ENCODE peak calls at places on chromosome 16, in six cellular contexts. One of them, this sample, is unnamed.

GRCh38 chr16:64925166-64925565 is 196.7 kb downstream of the CDH11 start:
- DNase-seq in PC-3: no peak
- DNase-seq in hepatocyte: no peak
- DNase-seq in BJ: no peak
- DNase-seq in Caco-2: no peak
- DNase-seq in psoas muscle: no peak
- DNase-seq in this sample: no peak

GRCh38 chr16:2253293-2253692 is 1.9 kb upstream of the ECI1 start:
- DNase-seq in PC-3: no peak
- DNase-seq in hepatocyte: no peak
- DNase-seq in BJ: no peak
- DNase-seq in psoas muscle: peak; percentile 46
- DNase-seq in Caco-2: no peak
- DNase-seq in this sample: no peak

GRCh38 chr16:71778780-71779179 is 29.9 kb downstream of the AP1G1 start:
- DNase-seq in Caco-2: no peak
- DNase-seq in PC-3: no peak
- DNase-seq in psoas muscle: no peak
- DNase-seq in BJ: no peak
- DNase-seq in hepatocyte: no peak
- DNase-seq in this sample: no peak

GRCh38 chr16:50263940-50264929 is 2.1 kb upstream of the ADCY7 start:
- DNase-seq in Caco-2: peak; percentile 8
- DNase-seq in BJ: no peak
- DNase-seq in psoas muscle: no peak
- DNase-seq in PC-3: peak; percentile 63
- DNase-seq in hepatocyte: peak; percentile 4
- DNase-seq in this sample: no peak

GRCh38 chr16:10500582-10500981 is 79.8 kb downstream of the EMP2 start:
- DNase-seq in hepatocyte: no peak
- DNase-seq in PC-3: no peak
- DNase-seq in psoas muscle: no peak
- DNase-seq in Caco-2: no peak
- DNase-seq in BJ: no peak
- DNase-seq in this sample: no peak

GRCh38 chr16:48386559-48387312 is 1.5 kb upstream of the SIAH1 start:
- DNase-seq in BJ: no peak
- DNase-seq in Caco-2: no peak
- DNase-seq in psoas muscle: peak; percentile 56
- DNase-seq in PC-3: no peak
- DNase-seq in hepatocyte: no peak
- DNase-seq in this sample: no peak

GRCh38 chr16:2428051-2428786 is 1.0 kb upstream of the CCNF start:
- DNase-seq in psoas muscle: no peak
- DNase-seq in Caco-2: peak; percentile 75
- DNase-seq in hepatocyte: peak; percentile 72
- DNase-seq in BJ: no peak
- DNase-seq in PC-3: peak; percentile 22
- DNase-seq in this sample: no peak

GRCh38 chr16:87806608-87807546 is 41.1 kb upstream of the KLHDC4 start:
- DNase-seq in hepatocyte: peak; percentile 86
- DNase-seq in psoas muscle: no peak
- DNase-seq in PC-3: peak; percentile 68
- DNase-seq in BJ: peak; percentile 70
- DNase-seq in Caco-2: peak; percentile 78
- DNase-seq in this sample: no peak

GRCh38 chr16:53482123-53482522 is 20.9 kb downstream of the AKTIP start:
- DNase-seq in BJ: no peak
- DNase-seq in hepatocyte: no peak
- DNase-seq in Caco-2: no peak
- DNase-seq in PC-3: no peak
- DNase-seq in psoas muscle: no peak
- DNase-seq in this sample: no peak

GRCh38 chr16:27579086-27579980 is 29.4 kb downstream of the KATNIP start:
- DNase-seq in BJ: no peak
- DNase-seq in psoas muscle: no peak
- DNase-seq in hepatocyte: no peak
- DNase-seq in PC-3: no peak
- DNase-seq in Caco-2: no peak
- DNase-seq in this sample: no peak

GRCh38 chr16:85676466-85676865 is 12.3 kb downstream of the GINS2 start:
- DNase-seq in psoas muscle: no peak
- DNase-seq in BJ: no peak
- DNase-seq in Caco-2: no peak
- DNase-seq in hepatocyte: no peak
- DNase-seq in PC-3: no peak
- DNase-seq in this sample: no peak

GRCh38 chr16:3509470-3509928 is 8.7 kb downstream of the CLUAP1 start:
- DNase-seq in Caco-2: no peak
- DNase-seq in BJ: no peak
- DNase-seq in psoas muscle: no peak
- DNase-seq in hepatocyte: no peak
- DNase-seq in PC-3: peak; percentile 72
- DNase-seq in this sample: no peak

GRCh38 chr16:17510532-17510931 is 39.8 kb upstream of the XYLT1 start:
- DNase-seq in BJ: no peak
- DNase-seq in Caco-2: no peak
- DNase-seq in hepatocyte: no peak
- DNase-seq in PC-3: no peak
- DNase-seq in psoas muscle: no peak
- DNase-seq in this sample: no peak

GRCh38 chr16:68130520-68130919 is 45.4 kb downstream of the NFATC3 start:
- DNase-seq in Caco-2: no peak
- DNase-seq in psoas muscle: no peak
- DNase-seq in BJ: no peak
- DNase-seq in PC-3: no peak
- DNase-seq in hepatocyte: no peak
- DNase-seq in this sample: no peak

GRCh38 chr16:10333321-10334032 is 52.4 kb upstream of the ATF7IP2 start:
- DNase-seq in BJ: no peak
- DNase-seq in hepatocyte: no peak
- DNase-seq in PC-3: no peak
- DNase-seq in Caco-2: no peak
- DNase-seq in psoas muscle: no peak
- DNase-seq in this sample: no peak

GRCh38 chr16:46774743-46775177 is 26.6 kb upstream of the MYLK3 start:
- DNase-seq in Caco-2: no peak
- DNase-seq in BJ: no peak
- DNase-seq in PC-3: no peak
- DNase-seq in hepatocyte: no peak
- DNase-seq in psoas muscle: no peak
- DNase-seq in this sample: no peak

GRCh38 chr16:8921626-8921984 is 39.5 kb downstream of the LITAFD start:
- DNase-seq in hepatocyte: no peak
- DNase-seq in PC-3: no peak
- DNase-seq in psoas muscle: no peak
- DNase-seq in BJ: no peak
- DNase-seq in Caco-2: no peak
- DNase-seq in this sample: no peak

GRCh38 chr16:28324235-28324886 is 32.0 kb downstream of the SBK1 start:
- DNase-seq in Caco-2: peak; percentile 31
- DNase-seq in psoas muscle: no peak
- DNase-seq in PC-3: peak; percentile 76
- DNase-seq in BJ: no peak
- DNase-seq in hepatocyte: peak; percentile 53
- DNase-seq in this sample: no peak

GRCh38 chr16:12646490-12647274 is 157.0 kb downstream of the CPPED1 start:
- DNase-seq in psoas muscle: no peak
- DNase-seq in PC-3: no peak
- DNase-seq in BJ: peak; percentile 11
- DNase-seq in Caco-2: no peak
- DNase-seq in hepatocyte: no peak
- DNase-seq in this sample: no peak

GRCh38 chr16:23898682-23899430 is 63.1 kb downstream of the PRKCB start:
- DNase-seq in Caco-2: no peak
- DNase-seq in BJ: no peak
- DNase-seq in PC-3: no peak
- DNase-seq in psoas muscle: no peak
- DNase-seq in hepatocyte: no peak
- DNase-seq in this sample: no peak

GRCh38 chr16:69307856-69308255 is 3.3 kb upstream of the VPS4A start:
- DNase-seq in hepatocyte: no peak
- DNase-seq in PC-3: no peak
- DNase-seq in psoas muscle: no peak
- DNase-seq in Caco-2: no peak
- DNase-seq in BJ: no peak
- DNase-seq in this sample: no peak

GRCh38 chr16:58970775-58971174 is 236.7 kb upstream of the GOT2 start:
- DNase-seq in psoas muscle: no peak
- DNase-seq in BJ: peak; percentile 23
- DNase-seq in hepatocyte: no peak
- DNase-seq in PC-3: no peak
- DNase-seq in Caco-2: no peak
- DNase-seq in this sample: no peak

GRCh38 chr16:79042141-79042540 is 558.4 kb downstream of the MAF start:
- DNase-seq in BJ: no peak
- DNase-seq in hepatocyte: no peak
- DNase-seq in Caco-2: no peak
- DNase-seq in PC-3: no peak
- DNase-seq in psoas muscle: no peak
- DNase-seq in this sample: no peak

GRCh38 chr16:30896203-30896889 is at the start of gene CTF1:
- DNase-seq in psoas muscle: peak; percentile 88
- DNase-seq in hepatocyte: peak; percentile 91
- DNase-seq in Caco-2: peak; percentile 88
- DNase-seq in PC-3: peak; percentile 53
- DNase-seq in BJ: peak; percentile 65
- DNase-seq in this sample: peak; percentile 84

GRCh38 chr16:86049641-86050040 is 150.7 kb downstream of the IRF8 start:
- DNase-seq in BJ: no peak
- DNase-seq in Caco-2: peak; percentile 17
- DNase-seq in PC-3: no peak
- DNase-seq in hepatocyte: no peak
- DNase-seq in psoas muscle: no peak
- DNase-seq in this sample: no peak

GRCh38 chr16:425082-425718 is at the start of gene RAB11FIP3:
- DNase-seq in hepatocyte: peak; percentile 87
- DNase-seq in psoas muscle: peak; percentile 90
- DNase-seq in Caco-2: peak; percentile 72
- DNase-seq in PC-3: peak; percentile 61
- DNase-seq in BJ: no peak
- DNase-seq in this sample: peak; percentile 86
- TF ChIP-seq CTCF in hepatocyte: peak; percentile 44
- TF ChIP-seq CTCF in psoas muscle: peak; percentile 26
- TF ChIP-seq CTCF in Caco-2: peak; percentile 56
- TF ChIP-seq CTCF in PC-3: peak; percentile 29
- TF ChIP-seq CTCF in BJ: peak; percentile 35
- TF ChIP-seq CTCF in this sample: peak; percentile 46

GRCh38 chr16:62194828-62195227 is 158.6 kb upstream of the CDH8 start:
- DNase-seq in hepatocyte: no peak
- DNase-seq in Caco-2: no peak
- DNase-seq in BJ: no peak
- DNase-seq in PC-3: peak; percentile 9
- DNase-seq in psoas muscle: no peak
- DNase-seq in this sample: no peak

DNA sequence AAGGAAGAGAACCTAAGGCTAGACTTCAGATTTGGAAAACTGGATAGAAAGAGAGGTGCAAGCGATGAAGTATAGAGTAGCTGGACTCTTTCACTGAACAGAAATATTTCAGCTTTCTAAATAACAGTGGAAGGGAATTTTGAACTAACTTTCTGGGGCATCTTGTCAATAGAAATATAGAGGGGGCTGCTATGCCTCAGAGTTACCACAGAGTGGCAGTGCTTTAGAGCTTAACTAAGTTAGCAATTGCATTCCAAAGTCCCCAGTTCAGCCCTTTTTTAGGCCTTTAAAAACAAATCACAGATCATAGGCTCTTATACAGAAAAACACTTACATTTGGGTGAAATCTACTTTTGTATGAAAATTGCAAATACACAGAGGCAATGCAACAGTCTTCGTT is 154.2 kb upstream of the CDH8 start:
- DNase-seq in BJ: no peak
- DNase-seq in PC-3: peak; percentile 33
- DNase-seq in psoas muscle: no peak
- DNase-seq in Caco-2: no peak
- DNase-seq in hepatocyte: peak; percentile 69
- DNase-seq in this sample: no peak
- TF ChIP-seq CTCF in BJ: peak; percentile 5
- TF ChIP-seq CTCF in PC-3: peak; percentile 54
- TF ChIP-seq CTCF in psoas muscle: no peak
- TF ChIP-seq CTCF in Caco-2: peak; percentile 74
- TF ChIP-seq CTCF in hepatocyte: peak; percentile 81
- TF ChIP-seq CTCF in this sample: peak; percentile 90

DNA sequence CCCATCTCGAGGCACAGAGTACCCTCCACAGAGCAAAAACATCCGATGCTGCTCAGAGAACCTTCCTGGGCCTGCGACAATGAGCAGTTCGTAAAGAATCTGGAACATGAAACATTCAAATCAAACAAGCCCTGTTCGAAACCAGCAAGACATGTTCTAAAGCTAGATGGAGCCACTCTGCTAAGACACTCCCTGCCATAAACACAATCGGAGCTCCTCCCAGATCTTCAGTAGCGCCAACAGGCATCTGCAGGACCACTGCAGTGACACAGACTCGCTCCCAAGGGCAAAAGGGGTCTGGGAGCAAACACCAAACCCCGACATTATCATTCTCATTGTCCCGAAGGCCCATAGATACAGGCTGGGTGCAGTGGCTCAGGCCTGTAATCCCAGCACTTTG is 108.7 kb downstream of the ZFHX3 start:
- DNase-seq in Caco-2: no peak
- DNase-seq in hepatocyte: peak; percentile 46
- DNase-seq in PC-3: peak; percentile 56
- DNase-seq in BJ: no peak
- DNase-seq in psoas muscle: no peak
- DNase-seq in this sample: no peak
- TF ChIP-seq CTCF in Caco-2: no peak
- TF ChIP-seq CTCF in hepatocyte: peak; percentile 27
- TF ChIP-seq CTCF in PC-3: peak; percentile 28
- TF ChIP-seq CTCF in BJ: peak; percentile 39
- TF ChIP-seq CTCF in psoas muscle: peak; percentile 42
- TF ChIP-seq CTCF in this sample: no peak

GRCh38 chr16:57834936-57835335 is 32.6 kb upstream of the KIFC3 start:
- DNase-seq in hepatocyte: no peak
- DNase-seq in PC-3: peak; percentile 42
- DNase-seq in BJ: no peak
- DNase-seq in Caco-2: no peak
- DNase-seq in psoas muscle: no peak
- DNase-seq in this sample: no peak

GRCh38 chr16:57840833-57841232 is 38.5 kb upstream of the KIFC3 start:
- DNase-seq in PC-3: no peak
- DNase-seq in psoas muscle: no peak
- DNase-seq in Caco-2: no peak
- DNase-seq in hepatocyte: no peak
- DNase-seq in BJ: no peak
- DNase-seq in this sample: no peak

GRCh38 chr16:57837305-57838125 is 35.2 kb upstream of the KIFC3 start:
- DNase-seq in psoas muscle: no peak
- DNase-seq in hepatocyte: no peak
- DNase-seq in PC-3: no peak
- DNase-seq in BJ: no peak
- DNase-seq in Caco-2: no peak
- DNase-seq in this sample: no peak

GRCh38 chr16:57842606-57843005 is 40.3 kb upstream of the KIFC3 start:
- DNase-seq in BJ: no peak
- DNase-seq in hepatocyte: no peak
- DNase-seq in Caco-2: no peak
- DNase-seq in psoas muscle: no peak
- DNase-seq in PC-3: no peak
- DNase-seq in this sample: no peak

GRCh38 chr16:57838161-57838560 is 35.9 kb upstream of the KIFC3 start:
- DNase-seq in psoas muscle: no peak
- DNase-seq in BJ: no peak
- DNase-seq in PC-3: no peak
- DNase-seq in Caco-2: no peak
- DNase-seq in hepatocyte: no peak
- DNase-seq in this sample: no peak
- TF ChIP-seq CTCF in psoas muscle: no peak
- TF ChIP-seq CTCF in BJ: no peak
- TF ChIP-seq CTCF in PC-3: no peak
- TF ChIP-seq CTCF in Caco-2: no peak
- TF ChIP-seq CTCF in hepatocyte: no peak
- TF ChIP-seq CTCF in this sample: no peak

This sample was measured in type B pancreatic cell.